ENCODE peak calls at places on chromosomes 6 and 20, in seven cellular contexts. A is right cardiac atrium, Q is fibroblast of the aortic adventitia, H is neural progenitor cell, Z is cardiac fibroblast, J is right atrium auricular region, R is GM12878. X is an unnamed sample.

GRCh38 chr6:36386495-36387439 is 702 bp downstream of the ETV7 start:
- DNase-seq in A (peak), Q (peak), H (peak), Z (peak), J (no peak), R (no peak), X (peak)

GRCh38 chr6:169789944-169790927 is 38.8 kb downstream of the ERMARD start:
- DNase-seq in A (peak), Q (peak), H (peak), Z (peak), J (peak), R (no peak), X (peak)

GRCh38 chr20:32680544-32681174 is 6.9 kb upstream of the C20orf203 start:
- DNase-seq in A (no peak), Q (no peak), H (no peak), Z (no peak), J (no peak), R (no peak), X (no peak)

GRCh38 chr6:17633465-17634188 is 33.5 kb downstream of the FAM8A1 start:
- DNase-seq in A (no peak), Q (no peak), H (no peak), Z (no peak), J (no peak), R (peak), X (no peak)

GRCh38 chr20:7935027-7935551 is 5.2 kb downstream of the HAO1 start:
- DNase-seq in A (no peak), Q (no peak), H (no peak), Z (no peak), J (no peak), R (peak), X (no peak)

GRCh38 chr6:29864037-29864795 is 36.6 kb downstream of the HLA-G start:
- DNase-seq in A (no peak), Q (peak), H (no peak), Z (peak), J (no peak), R (no peak), X (peak)

GRCh38 chr6:133128191-133128590 is 113.0 kb upstream of the EYA4 start:
- DNase-seq in A (no peak), Q (no peak), H (peak), Z (peak), J (no peak), R (no peak), X (no peak)

GRCh38 chr6:146351018-146351417 is 192.6 kb upstream of the RAB32 start:
- DNase-seq in A (no peak), Q (no peak), H (no peak), Z (no peak), J (no peak), R (no peak), X (peak)

GRCh38 chr20:41617059-41617921 is 887 bp downstream of the CHD6 start:
- DNase-seq in A (peak), Q (peak), H (peak), Z (peak), J (no peak), R (no peak), X (peak)

GRCh38 chr6:27809939-27810767 is 102.0 kb downstream of the OR2B2 start:
- DNase-seq in A (peak), Q (peak), H (peak), Z (peak), J (peak), R (peak), X (peak)

GRCh38 chr6:140669321-140669720 is 1294.9 kb upstream of the CITED2 start:
- DNase-seq in A (no peak), Q (peak), H (no peak), Z (peak), J (no peak), R (no peak), X (no peak)

GRCh38 chr20:4902788-4903187 is 98.5 kb downstream of the SLC23A2 start:
- DNase-seq in A (no peak), Q (no peak), H (no peak), Z (no peak), J (no peak), R (no peak), X (no peak)

GRCh38 chr6:49423817-49424216 is 39.2 kb downstream of the MMUT start:
- DNase-seq in A (no peak), Q (peak), H (no peak), Z (peak), J (no peak), R (no peak), X (no peak)

GRCh38 chr6:107576852-107577251 is 86.9 kb downstream of the SOBP start:
- DNase-seq in A (no peak), Q (peak), H (no peak), Z (peak), J (no peak), R (no peak), X (no peak)

GRCh38 chr20:14444106-14444505 is 106.7 kb upstream of the FLRT3 start:
- DNase-seq in A (no peak), Q (peak), H (no peak), Z (no peak), J (no peak), R (no peak), X (no peak)

GRCh38 chr6:50113114-50113857 is 63.6 kb upstream of the DEFB112 start:
- DNase-seq in A (no peak), Q (no peak), H (peak), Z (no peak), J (no peak), R (no peak), X (no peak)

GRCh38 chr6:34315780-34316179 is 67.0 kb upstream of the SMIM29 start:
- DNase-seq in A (no peak), Q (no peak), H (no peak), Z (no peak), J (no peak), R (peak), X (no peak)

GRCh38 chr6:150599199-150600002 is at the start of gene PLEKHG1:
- DNase-seq in A (peak), Q (peak), H (peak), Z (peak), J (peak), R (no peak), X (peak)

GRCh38 chr6:38701551-38701950 is 1.4 kb downstream of the GLO1 start:
- DNase-seq in A (no peak), Q (no peak), H (no peak), Z (no peak), J (no peak), R (no peak), X (no peak)
- H3K4me3 ChIP-seq in A (no peak), Q (no peak), H (peak), Z (no peak), J (no peak), R (peak), X (peak)

GRCh38 chr6:339480-339879 is 47.2 kb downstream of the DUSP22 start:
- DNase-seq in A (no peak), Q (no peak), H (no peak), Z (no peak), J (no peak), R (no peak), X (no peak)
- H3K4me3 ChIP-seq in A (no peak), Q (no peak), H (no peak), Z (no peak), J (no peak), R (peak), X (no peak)

GRCh38 chr20:57180954-57181353 is 85.5 kb downstream of the BMP7 start:
- DNase-seq in A (no peak), Q (no peak), H (no peak), Z (no peak), J (no peak), R (no peak), X (peak)

GRCh38 chr20:57181639-57182038 is 84.8 kb downstream of the BMP7 start:
- DNase-seq in A (no peak), Q (no peak), H (no peak), Z (no peak), J (no peak), R (no peak), X (no peak)

GRCh38 chr20:57179265-57179664 is 87.2 kb downstream of the BMP7 start:
- DNase-seq in A (no peak), Q (no peak), H (no peak), Z (no peak), J (no peak), R (no peak), X (peak)

GRCh38 chr20:57178582-57179112 is 87.8 kb downstream of the BMP7 start:
- DNase-seq in A (no peak), Q (no peak), H (no peak), Z (no peak), J (no peak), R (no peak), X (no peak)

DNA sequence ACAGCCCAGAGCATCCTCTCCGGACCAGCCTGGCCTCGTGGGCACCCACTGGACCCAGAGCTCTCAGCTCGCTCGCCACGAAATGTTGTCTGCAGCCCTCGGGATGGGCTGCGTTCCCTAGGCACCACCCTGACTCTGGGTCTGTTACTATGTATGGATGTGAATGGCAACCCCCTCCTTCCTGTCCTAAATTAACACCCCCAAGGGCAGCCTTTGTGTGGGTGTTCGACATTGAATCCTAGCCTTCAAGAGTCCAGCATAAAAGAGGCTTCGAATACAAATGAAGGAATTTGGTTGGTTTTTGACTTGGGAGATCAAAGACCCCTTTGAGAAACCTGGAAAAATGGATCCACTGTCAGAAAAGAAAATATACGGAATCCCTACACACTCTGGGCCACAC is 86.1 kb downstream of the BMP7 start:
- DNase-seq in A (no peak), Q (no peak), H (no peak), Z (no peak), J (no peak), R (no peak), X (no peak)
- H3K4me3 ChIP-seq in A (no peak), Q (no peak), H (no peak), Z (no peak), J (no peak), R (no peak), X (no peak)

GRCh38 chr6:158854214-158855101 is 35.3 kb upstream of the EZR start:
- DNase-seq in A (no peak), Q (peak), H (no peak), Z (peak), J (no peak), R (no peak), X (peak)

GRCh38 chr6:158853872-158854213 is 34.7 kb upstream of the EZR start:
- DNase-seq in A (no peak), Q (no peak), H (no peak), Z (no peak), J (no peak), R (no peak), X (no peak)

GRCh38 chr6:158850807-158851115 is 31.6 kb upstream of the EZR start:
- DNase-seq in A (no peak), Q (peak), H (no peak), Z (peak), J (no peak), R (no peak), X (no peak)

GRCh38 chr6:158853072-158853871 is 34.1 kb upstream of the EZR start:
- DNase-seq in A (peak), Q (peak), H (peak), Z (peak), J (peak), R (peak), X (peak)

DNA sequence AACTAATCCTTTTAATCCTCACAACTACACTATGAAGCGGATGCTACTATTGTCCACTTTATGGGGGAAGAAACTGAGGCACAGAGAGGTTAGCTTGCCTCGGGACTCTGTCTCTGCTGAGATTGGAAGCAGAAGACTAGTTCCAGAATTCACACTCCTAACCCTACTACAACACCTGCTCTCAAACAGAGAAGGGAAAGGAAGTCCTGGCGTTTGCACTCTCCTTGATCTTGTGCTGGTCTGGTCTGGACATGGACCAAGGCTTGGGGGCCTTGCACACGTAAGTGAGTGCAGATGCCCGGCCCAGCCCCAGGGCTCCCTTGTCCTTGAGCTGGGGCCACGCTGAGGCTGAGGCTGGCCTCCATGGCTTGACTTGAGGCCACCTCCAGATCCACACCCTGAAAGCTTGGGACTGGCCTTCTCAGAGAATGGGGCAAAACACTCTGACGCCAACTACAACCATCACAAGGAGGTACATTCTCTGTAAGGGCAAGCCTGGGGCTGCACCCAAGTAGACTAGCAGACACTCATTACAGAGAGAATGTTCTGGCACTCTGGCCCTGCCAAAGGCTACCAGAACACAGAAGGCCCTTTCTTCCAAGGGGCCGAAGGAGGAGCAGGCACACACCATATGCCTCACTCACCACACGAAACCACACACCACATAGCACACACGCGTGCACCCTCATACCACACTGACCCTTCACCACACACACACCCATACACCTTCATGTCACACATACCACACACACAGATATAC is 33.3 kb upstream of the EZR start:
- DNase-seq in A (no peak), Q (no peak), H (no peak), Z (no peak), J (no peak), R (no peak), X (no peak)
- H3K4me3 ChIP-seq in A (no peak), Q (no peak), H (no peak), Z (no peak), J (no peak), R (no peak), X (peak)

DNA sequence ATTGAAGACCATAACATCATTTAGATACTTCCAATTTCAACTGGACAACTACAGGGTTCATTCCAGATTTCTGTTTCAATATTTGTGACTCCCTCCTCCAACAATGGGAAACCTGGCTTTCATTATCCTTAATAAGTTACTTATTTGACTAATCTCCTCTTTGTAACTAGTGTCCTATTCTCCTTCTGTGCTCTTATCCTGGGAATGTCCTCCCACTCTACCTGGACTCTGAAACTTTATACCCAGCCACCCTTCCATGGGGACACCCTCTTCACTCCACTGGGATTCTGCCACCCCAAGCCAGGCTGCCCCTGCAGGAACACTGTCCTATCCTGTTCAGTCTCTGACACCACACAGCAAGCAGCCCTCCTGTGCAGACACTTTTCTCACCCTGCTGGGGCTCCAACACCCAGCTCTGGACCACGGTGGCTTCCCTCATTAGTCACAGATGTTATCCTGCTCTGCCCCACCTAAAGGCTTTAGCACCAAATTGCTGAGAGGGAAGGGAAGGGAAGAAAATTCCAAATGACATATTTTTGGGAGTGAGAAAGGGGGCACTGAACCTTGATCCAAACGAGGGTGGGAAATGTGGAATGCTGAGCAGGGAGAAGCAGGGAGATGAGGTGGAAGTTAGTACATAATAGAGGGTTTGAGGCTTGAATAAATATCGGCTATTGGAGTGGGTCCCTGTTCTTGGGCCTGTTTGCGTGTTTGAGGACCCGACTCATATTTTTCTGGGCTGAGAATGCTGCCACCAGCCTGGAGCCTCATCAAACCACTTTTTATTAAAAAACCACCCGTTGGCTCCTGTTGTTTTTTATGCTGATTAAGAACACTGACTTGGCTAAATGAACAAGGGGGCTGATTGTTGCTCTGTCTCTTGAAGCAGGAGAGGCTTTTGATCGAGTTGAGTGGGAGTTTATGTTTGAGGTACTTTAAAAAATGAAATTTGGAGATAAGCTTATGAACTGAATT is 54.0 kb upstream of the AKIRIN2 start:
- DNase-seq in A (no peak), Q (peak), H (no peak), Z (peak), J (no peak), R (no peak), X (no peak)
- H3K4me3 ChIP-seq in A (no peak), Q (no peak), H (no peak), Z (no peak), J (no peak), R (no peak), X (peak)

GRCh38 chr6:154478691-154479090 is 31.8 kb downstream of the CNKSR3 start:
- DNase-seq in A (no peak), Q (peak), H (no peak), Z (no peak), J (no peak), R (no peak), X (no peak)
- H3K4me3 ChIP-seq in A (no peak), Q (no peak), H (no peak), Z (no peak), J (no peak), R (no peak), X (no peak)